ENCODE peak calls at places on chromosomes 12 and 14, in nine cellular contexts. Z, P, A, M, H, S, D, Q and O are unnamed samples.

GRCh38 chr12:96425321-96425720 is 25.1 kb upstream of the CDK17 start:
- DNase-seq in Z (no peak), P (peak), A (no peak), M (no peak), H (no peak), S (peak), D (no peak), Q (peak), O (peak)

GRCh38 chr12:110563702-110564470 is 19.2 kb downstream of the PPTC7 start:
- DNase-seq in Z (no peak), P (no peak), A (no peak), M (no peak), H (no peak), S (peak), D (no peak), Q (no peak), O (no peak)

GRCh38 chr14:92517761-92518160 is 4.2 kb downstream of the RIN3 start:
- DNase-seq in Z (no peak), P (no peak), A (no peak), M (no peak), H (no peak), S (no peak), D (no peak), Q (no peak), O (no peak)

GRCh38 chr12:24553259-24553658 is 395.6 kb downstream of the BCAT1 start:
- DNase-seq in Z (no peak), P (no peak), A (no peak), M (no peak), H (no peak), S (no peak), D (no peak), Q (no peak), O (no peak)

GRCh38 chr14:34087556-34087955 is 136.7 kb upstream of the EGLN3 start:
- DNase-seq in Z (no peak), P (no peak), A (no peak), M (no peak), H (no peak), S (no peak), D (no peak), Q (no peak), O (no peak)

GRCh38 chr14:74048291-74048690 is 29.1 kb downstream of the BBOF1 start:
- DNase-seq in Z (no peak), P (no peak), A (peak), M (peak), H (peak), S (no peak), D (no peak), Q (no peak), O (no peak)

GRCh38 chr12:76556373-76556772 is 3.2 kb downstream of the OSBPL8 start:
- DNase-seq in Z (peak), P (no peak), A (no peak), M (no peak), H (no peak), S (no peak), D (no peak), Q (no peak), O (no peak)

GRCh38 chr12:21675641-21676040 is 18.0 kb upstream of the LDHB start:
- DNase-seq in Z (no peak), P (no peak), A (no peak), M (no peak), H (no peak), S (no peak), D (no peak), Q (no peak), O (no peak)

GRCh38 chr14:92928258-92928629 is 5.3 kb downstream of the CHGA start:
- DNase-seq in Z (no peak), P (no peak), A (no peak), M (no peak), H (no peak), S (no peak), D (no peak), Q (no peak), O (no peak)

GRCh38 chr14:38189930-38190726 is 17.6 kb upstream of the SSTR1 start:
- DNase-seq in Z (no peak), P (no peak), A (peak), M (no peak), H (peak), S (no peak), D (no peak), Q (no peak), O (no peak)

GRCh38 chr12:52141306-52141705 is 50.5 kb downstream of the KRT80 start:
- DNase-seq in Z (no peak), P (no peak), A (peak), M (peak), H (peak), S (no peak), D (no peak), Q (no peak), O (no peak)

GRCh38 chr12:88784166-88784565 is 203.9 kb upstream of the KITLG start:
- DNase-seq in Z (no peak), P (no peak), A (no peak), M (no peak), H (no peak), S (no peak), D (no peak), Q (no peak), O (no peak)

GRCh38 chr14:24597403-24597802 is 12.1 kb downstream of the GZMH start:
- DNase-seq in Z (no peak), P (no peak), A (no peak), M (no peak), H (no peak), S (no peak), D (no peak), Q (no peak), O (no peak)

GRCh38 chr14:100786131-100786530 is 39.8 kb upstream of the MEG3 start:
- DNase-seq in Z (no peak), P (no peak), A (no peak), M (no peak), H (no peak), S (peak), D (no peak), Q (no peak), O (no peak)

GRCh38 chr12:121299662-121300061 is 3.2 kb upstream of the CAMKK2 start:
- DNase-seq in Z (no peak), P (no peak), A (no peak), M (no peak), H (no peak), S (no peak), D (no peak), Q (no peak), O (no peak)

GRCh38 chr14:104140463-104141331 is 2.3 kb downstream of the KIF26A start:
- DNase-seq in Z (no peak), P (no peak), A (peak), M (no peak), H (no peak), S (no peak), D (no peak), Q (no peak), O (no peak)

GRCh38 chr12:53838978-53839377 is 87.2 kb upstream of the CISTR start:
- DNase-seq in Z (no peak), P (no peak), A (no peak), M (no peak), H (no peak), S (no peak), D (no peak), Q (no peak), O (no peak)

GRCh38 chr12:80838708-80839107 is 99.0 kb downstream of the LIN7A start:
- DNase-seq in Z (no peak), P (no peak), A (peak), M (peak), H (no peak), S (no peak), D (no peak), Q (no peak), O (no peak)

GRCh38 chr12:76680940-76681339 is 83.0 kb upstream of the ZDHHC17 start:
- DNase-seq in Z (no peak), P (no peak), A (no peak), M (no peak), H (no peak), S (peak), D (no peak), Q (peak), O (peak)

GRCh38 chr14:36657409-36658090 is 4.1 kb upstream of the PAX9 start:
- DNase-seq in Z (no peak), P (no peak), A (peak), M (peak), H (peak), S (no peak), D (no peak), Q (no peak), O (no peak)

GRCh38 chr12:109822951-109823411 is 10.2 kb downstream of the TRPV4 start:
- DNase-seq in Z (no peak), P (no peak), A (peak), M (no peak), H (no peak), S (no peak), D (no peak), Q (no peak), O (no peak)

GRCh38 chr12:57309420-57309819 is 58.4 kb upstream of the STAC3 start:
- DNase-seq in Z (no peak), P (no peak), A (no peak), M (no peak), H (no peak), S (peak), D (no peak), Q (peak), O (peak)

GRCh38 chr12:131093971-131094830 is 140.5 kb downstream of the ADGRD1 start:
- DNase-seq in Z (no peak), P (no peak), A (peak), M (no peak), H (no peak), S (no peak), D (peak), Q (no peak), O (no peak)

GRCh38 chr12:41556176-41556575 is 368.1 kb downstream of the PDZRN4 start:
- DNase-seq in Z (no peak), P (no peak), A (no peak), M (no peak), H (no peak), S (no peak), D (no peak), Q (no peak), O (no peak)

GRCh38 chr14:61934385-61934784 is 172.2 kb downstream of the SNAPC1 start:
- DNase-seq in Z (no peak), P (peak), A (no peak), M (no peak), H (no peak), S (peak), D (no peak), Q (peak), O (peak)

GRCh38 chr12:132730353-132730752 is 19.7 kb downstream of the PGAM5 start:
- DNase-seq in Z (no peak), P (no peak), A (peak), M (no peak), H (no peak), S (no peak), D (no peak), Q (no peak), O (no peak)

GRCh38 chr14:59161571-59162175 is 26.8 kb upstream of the DAAM1 start:
- DNase-seq in Z (peak), P (peak), A (no peak), M (peak), H (peak), S (peak), D (no peak), Q (peak), O (peak)

GRCh38 chr12:113267621-113268020 is 46.4 kb downstream of the TPCN1 start:
- DNase-seq in Z (no peak), P (no peak), A (no peak), M (no peak), H (no peak), S (no peak), D (no peak), Q (no peak), O (no peak)

GRCh38 chr12:123712780-123713319 is 697 bp downstream of the ATP6V0A2 start:
- DNase-seq in Z (no peak), P (no peak), A (peak), M (no peak), H (no peak), S (no peak), D (no peak), Q (no peak), O (no peak)

GRCh38 chr12:22935090-22935489 is 310.1 kb downstream of the ETNK1 start:
- DNase-seq in Z (no peak), P (no peak), A (peak), M (no peak), H (peak), S (no peak), D (no peak), Q (no peak), O (no peak)
- H3K4me3 ChIP-seq in Z (no peak), P (no peak), A (no peak), M (no peak), H (no peak), S (no peak), D (no peak), Q (no peak), O (no peak)

GRCh38 chr14:98751110-98751509 is 520.9 kb downstream of the BCL11B start:
- DNase-seq in Z (no peak), P (no peak), A (no peak), M (no peak), H (no peak), S (no peak), D (no peak), Q (no peak), O (no peak)

GRCh38 chr14:98754343-98755025 is 517.5 kb downstream of the BCL11B start:
- DNase-seq in Z (no peak), P (peak), A (no peak), M (no peak), H (no peak), S (no peak), D (no peak), Q (no peak), O (no peak)

GRCh38 chr14:98756749-98757148 is 515.2 kb downstream of the BCL11B start:
- DNase-seq in Z (no peak), P (no peak), A (no peak), M (no peak), H (no peak), S (no peak), D (no peak), Q (no peak), O (no peak)

GRCh38 chr14:98748966-98749365 is 523.0 kb downstream of the BCL11B start:
- DNase-seq in Z (no peak), P (no peak), A (no peak), M (no peak), H (no peak), S (no peak), D (no peak), Q (no peak), O (no peak)

GRCh38 chr14:98752660-98753059 is 519.3 kb downstream of the BCL11B start:
- DNase-seq in Z (no peak), P (no peak), A (no peak), M (no peak), H (no peak), S (no peak), D (no peak), Q (no peak), O (no peak)
- H3K4me3 ChIP-seq in Z (no peak), P (no peak), A (no peak), M (no peak), H (no peak), S (no peak), D (no peak), Q (no peak), O (no peak)

GRCh38 chr12:92055877-92056276 is 89.8 kb downstream of the BTG1 start:
- DNase-seq in Z (peak), P (no peak), A (no peak), M (no peak), H (no peak), S (no peak), D (no peak), Q (no peak), O (no peak)
- H3K4me3 ChIP-seq in Z (no peak), P (no peak), A (no peak), M (no peak), H (no peak), S (no peak), D (no peak), Q (no peak), O (no peak)

DNA sequence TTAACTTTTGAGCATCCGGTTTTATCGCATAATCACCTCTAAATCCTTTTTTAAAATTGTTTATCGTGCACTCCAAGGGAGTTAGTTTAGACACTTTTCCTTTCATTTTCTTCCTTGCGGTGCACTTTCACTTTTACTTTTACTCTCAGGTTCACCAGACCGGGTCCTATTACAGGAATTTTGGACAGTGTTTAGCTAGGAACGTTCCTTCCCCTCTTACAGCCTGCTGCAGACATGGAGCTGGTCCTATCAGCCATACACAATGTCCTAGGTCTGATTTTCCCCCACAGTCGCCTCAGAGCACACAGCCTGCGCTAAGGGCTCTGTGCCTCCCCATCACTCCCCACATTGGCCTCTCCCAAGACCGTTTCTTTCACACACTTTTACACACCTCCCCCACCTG is 103.9 kb downstream of the ALG10 start:
- DNase-seq in Z (no peak), P (no peak), A (no peak), M (no peak), H (no peak), S (no peak), D (no peak), Q (no peak), O (no peak)
- H3K4me3 ChIP-seq in Z (peak), P (no peak), A (no peak), M (no peak), H (no peak), S (no peak), D (no peak), Q (no peak), O (no peak)

GRCh38 chr12:127083028-127083949 is 1183.7 kb upstream of the TMEM132C start:
- DNase-seq in Z (peak), P (peak), A (no peak), M (peak), H (peak), S (peak), D (no peak), Q (peak), O (peak)
- H3K4me3 ChIP-seq in Z (peak), P (peak), A (no peak), M (no peak), H (no peak), S (peak), D (peak), Q (peak), O (peak)

GRCh38 chr12:115709410-115710065 is 568.0 kb downstream of the MED13L start:
- DNase-seq in Z (no peak), P (no peak), A (no peak), M (no peak), H (no peak), S (peak), D (no peak), Q (no peak), O (no peak)
- H3K4me3 ChIP-seq in Z (no peak), P (no peak), A (no peak), M (no peak), H (no peak), S (no peak), D (no peak), Q (no peak), O (no peak)